ENCODE peak calls at places on chromosome 20, in six cellular contexts. One of them, this sample, is unnamed.
A peak's percentile ranks its signal among the peaks of the same experiment; 100 is the strongest.

GRCh38 chr20:34251619-34252018 is 10.4 kb downstream of the ASIP start:
- DNase-seq in body of pancreas: no peak
- DNase-seq in H54: no peak
- DNase-seq in suprapubic skin: no peak
- DNase-seq in GM12892: no peak
- DNase-seq in H1: no peak
- DNase-seq in this sample: no peak

GRCh38 chr20:16098890-16099639 is 474.2 kb downstream of the KIF16B start:
- DNase-seq in H1: no peak
- DNase-seq in GM12892: no peak
- DNase-seq in H54: no peak
- DNase-seq in suprapubic skin: no peak
- DNase-seq in body of pancreas: no peak
- DNase-seq in this sample: no peak

GRCh38 chr20:6976535-6976934 is 209.0 kb downstream of the BMP2 start:
- DNase-seq in GM12892: no peak
- DNase-seq in H1: no peak
- DNase-seq in body of pancreas: no peak
- DNase-seq in H54: no peak
- DNase-seq in suprapubic skin: no peak
- DNase-seq in this sample: no peak

GRCh38 chr20:43710370-43711044 is 16.3 kb downstream of the GTSF1L start:
- DNase-seq in suprapubic skin: no peak
- DNase-seq in H54: no peak
- DNase-seq in H1: no peak
- DNase-seq in GM12892: peak; percentile 50
- DNase-seq in body of pancreas: no peak
- DNase-seq in this sample: no peak

GRCh38 chr20:57801581-57801980 is 91.8 kb upstream of the PMEPA1 start:
- DNase-seq in GM12892: no peak
- DNase-seq in suprapubic skin: no peak
- DNase-seq in H1: no peak
- DNase-seq in body of pancreas: no peak
- DNase-seq in H54: no peak
- DNase-seq in this sample: no peak

GRCh38 chr20:4835244-4836177 is 113.8 kb downstream of the PRND start:
- DNase-seq in H54: no peak
- DNase-seq in suprapubic skin: no peak
- DNase-seq in GM12892: no peak
- DNase-seq in body of pancreas: no peak
- DNase-seq in H1: no peak
- DNase-seq in this sample: no peak

GRCh38 chr20:45909336-45909808 is 2.6 kb downstream of the PLTP start:
- DNase-seq in H1: no peak
- DNase-seq in H54: no peak
- DNase-seq in GM12892: no peak
- DNase-seq in suprapubic skin: no peak
- DNase-seq in body of pancreas: no peak
- DNase-seq in this sample: no peak

GRCh38 chr20:24100370-24101011 is 111.9 kb upstream of the GGTLC1 start:
- DNase-seq in GM12892: no peak
- DNase-seq in body of pancreas: peak; percentile 45
- DNase-seq in H1: no peak
- DNase-seq in H54: peak; percentile 21
- DNase-seq in suprapubic skin: no peak
- DNase-seq in this sample: peak; percentile 30

GRCh38 chr20:44488551-44488950 is 12.9 kb downstream of the TTPAL start:
- DNase-seq in H1: no peak
- DNase-seq in H54: no peak
- DNase-seq in body of pancreas: no peak
- DNase-seq in GM12892: no peak
- DNase-seq in suprapubic skin: no peak
- DNase-seq in this sample: no peak

GRCh38 chr20:62501801-62502495 is 26.2 kb upstream of the GATA5 start:
- DNase-seq in body of pancreas: no peak
- DNase-seq in GM12892: peak; percentile 58
- DNase-seq in suprapubic skin: no peak
- DNase-seq in H1: no peak
- DNase-seq in H54: peak; percentile 62
- DNase-seq in this sample: peak; percentile 88

GRCh38 chr20:34971038-34971872 is 15.6 kb downstream of the MYH7B start:
- DNase-seq in H1: no peak
- DNase-seq in body of pancreas: no peak
- DNase-seq in suprapubic skin: no peak
- DNase-seq in GM12892: no peak
- DNase-seq in H54: no peak
- DNase-seq in this sample: no peak

GRCh38 chr20:4227085-4227821 is 211.9 kb upstream of the RNF24 start:
- DNase-seq in H1: peak; percentile 59
- DNase-seq in GM12892: no peak
- DNase-seq in body of pancreas: no peak
- DNase-seq in H54: peak; percentile 61
- DNase-seq in suprapubic skin: no peak
- DNase-seq in this sample: peak; percentile 61

GRCh38 chr20:53255102-53255710 is 283.0 kb downstream of the TSHZ2 start:
- DNase-seq in body of pancreas: no peak
- DNase-seq in GM12892: no peak
- DNase-seq in suprapubic skin: no peak
- DNase-seq in H1: no peak
- DNase-seq in H54: no peak
- DNase-seq in this sample: no peak

GRCh38 chr20:53258741-53259140 is 286.6 kb downstream of the TSHZ2 start:
- DNase-seq in suprapubic skin: no peak
- DNase-seq in body of pancreas: no peak
- DNase-seq in GM12892: no peak
- DNase-seq in H54: no peak
- DNase-seq in H1: no peak
- DNase-seq in this sample: no peak

GRCh38 chr20:53253668-53254067 is 281.5 kb downstream of the TSHZ2 start:
- DNase-seq in H54: no peak
- DNase-seq in H1: no peak
- DNase-seq in suprapubic skin: no peak
- DNase-seq in GM12892: no peak
- DNase-seq in body of pancreas: no peak
- DNase-seq in this sample: no peak
- TF ChIP-seq POLR2A in H54: no peak
- TF ChIP-seq POLR2A in H1: no peak
- TF ChIP-seq POLR2A in suprapubic skin: no peak
- TF ChIP-seq POLR2A in GM12892: no peak
- TF ChIP-seq POLR2A in body of pancreas: no peak
- TF ChIP-seq POLR2A in this sample: no peak

DNA sequence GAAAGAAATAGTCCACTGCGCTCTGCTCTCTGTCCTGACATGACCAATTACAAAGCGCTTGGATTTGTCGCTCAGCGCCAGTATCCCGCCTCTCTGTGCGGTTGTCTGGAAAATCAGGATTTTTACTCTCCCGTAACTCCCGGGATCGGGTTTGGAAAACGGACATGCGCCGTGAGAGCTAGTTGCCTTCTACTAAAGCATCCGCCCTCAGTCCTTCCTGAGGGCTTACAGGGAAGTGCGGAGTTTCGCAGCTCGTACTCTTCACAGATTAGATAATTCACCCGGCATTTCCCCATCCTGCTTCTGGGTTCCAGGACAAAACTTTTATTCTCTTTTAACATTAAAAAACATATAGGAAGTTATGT is 427 bp upstream of the MKKS start:
- DNase-seq in suprapubic skin: peak; percentile 95
- DNase-seq in body of pancreas: peak; percentile 94
- DNase-seq in H54: peak; percentile 55
- DNase-seq in H1: peak; percentile 85
- DNase-seq in GM12892: peak; percentile 44
- DNase-seq in this sample: peak; percentile 97
- TF ChIP-seq POLR2A in suprapubic skin: peak; percentile 96
- TF ChIP-seq POLR2A in body of pancreas: peak; percentile 82
- TF ChIP-seq POLR2A in H54: peak; percentile 87
- TF ChIP-seq POLR2A in H1: peak; percentile 86
- TF ChIP-seq POLR2A in GM12892: peak; percentile 82
- TF ChIP-seq POLR2A in this sample: peak; percentile 87

DNA sequence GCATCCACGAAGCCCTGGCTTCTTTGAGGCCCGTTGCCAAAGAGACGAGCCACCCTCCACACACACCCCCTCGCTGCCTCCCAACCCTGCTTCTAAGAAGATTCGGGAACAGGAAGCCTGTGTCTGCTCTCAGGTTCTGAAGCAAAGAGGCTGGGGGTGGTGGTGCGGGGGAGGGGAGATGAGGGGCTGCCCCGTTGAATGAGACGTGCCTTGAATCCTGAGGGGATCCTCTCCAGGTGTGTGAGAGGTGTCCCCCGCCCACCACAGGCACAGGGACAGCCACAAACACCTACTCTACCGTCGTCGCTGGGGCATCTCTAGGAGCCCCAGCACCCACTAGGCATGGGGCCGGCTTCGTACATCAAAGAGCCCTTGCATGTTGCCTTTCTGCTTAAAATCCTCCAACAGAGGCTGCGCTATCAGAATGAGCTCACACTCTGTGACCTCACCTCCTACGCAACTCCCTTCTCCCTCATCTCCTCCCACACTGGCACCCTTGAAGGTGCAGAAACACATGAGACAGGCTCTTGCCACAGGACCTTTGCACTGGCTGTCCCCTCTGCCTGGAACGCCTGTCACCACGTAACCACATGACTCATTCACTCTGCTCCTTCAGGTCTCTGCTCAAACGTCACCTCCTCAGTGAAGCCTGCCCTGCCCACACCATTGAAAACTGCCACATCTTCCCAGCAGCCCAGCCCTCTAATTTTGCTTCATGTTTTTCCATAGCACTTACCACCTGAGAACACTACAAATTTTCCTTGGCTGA is 58.5 kb downstream of the PREX1 start:
- DNase-seq in suprapubic skin: peak; percentile 50
- DNase-seq in GM12892: no peak
- DNase-seq in H54: no peak
- DNase-seq in body of pancreas: no peak
- DNase-seq in H1: no peak
- DNase-seq in this sample: peak; percentile 43
- TF ChIP-seq POLR2A in suprapubic skin: no peak
- TF ChIP-seq POLR2A in GM12892: no peak
- TF ChIP-seq POLR2A in H54: no peak
- TF ChIP-seq POLR2A in body of pancreas: no peak
- TF ChIP-seq POLR2A in H1: no peak
- TF ChIP-seq POLR2A in this sample: no peak

DNA sequence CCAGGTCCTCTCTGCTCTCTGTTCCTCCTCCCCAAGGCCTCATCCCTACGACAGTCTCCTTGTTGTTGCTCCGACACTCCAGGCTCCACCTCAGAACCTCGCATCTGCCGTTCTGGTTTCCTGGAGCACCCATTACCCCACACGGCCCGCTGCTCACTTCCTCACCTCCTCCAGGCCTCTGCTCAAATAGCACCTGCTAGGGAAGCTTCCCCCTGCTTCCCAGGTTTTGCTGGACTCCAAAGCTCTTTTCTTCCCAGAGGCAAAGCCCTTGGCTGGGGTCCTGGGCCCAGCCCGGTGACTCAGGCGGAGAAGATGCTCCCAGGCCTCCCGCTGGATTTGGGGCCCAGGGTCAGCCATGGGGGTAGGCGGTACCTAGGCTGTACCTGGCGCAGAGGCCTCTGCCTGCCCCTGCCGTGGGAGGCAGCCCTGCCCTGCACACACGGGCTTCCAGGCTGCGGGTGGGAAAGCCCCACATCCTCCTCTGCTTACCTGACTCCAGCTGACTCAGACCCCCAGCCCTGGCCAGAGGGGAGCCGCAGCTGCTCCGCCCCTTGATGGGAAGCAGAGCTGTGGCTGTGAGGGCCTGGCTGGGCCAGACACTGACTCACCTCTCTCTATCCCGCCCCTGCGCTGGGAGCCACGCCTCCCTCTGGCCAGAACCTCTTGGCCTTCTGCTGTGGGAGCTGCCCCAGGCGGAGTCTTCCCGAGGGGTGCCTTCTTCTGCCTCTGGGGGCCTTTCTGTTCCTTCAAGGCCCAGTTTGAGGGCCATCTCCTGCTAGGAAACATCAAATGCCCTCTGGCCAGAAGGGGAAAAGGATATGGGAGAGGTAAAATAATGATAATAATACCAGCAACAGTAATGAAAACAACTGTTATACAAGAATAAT is 130.5 kb downstream of the CEBPB start:
- DNase-seq in H1: peak; percentile 90
- DNase-seq in suprapubic skin: peak; percentile 95
- DNase-seq in GM12892: no peak
- DNase-seq in H54: peak; percentile 90
- DNase-seq in body of pancreas: peak; percentile 77
- DNase-seq in this sample: peak; percentile 28
- TF ChIP-seq POLR2A in H1: no peak
- TF ChIP-seq POLR2A in suprapubic skin: peak; percentile 5
- TF ChIP-seq POLR2A in GM12892: no peak
- TF ChIP-seq POLR2A in H54: peak; percentile 37
- TF ChIP-seq POLR2A in body of pancreas: peak; percentile 72
- TF ChIP-seq POLR2A in this sample: no peak

GRCh38 chr20:3172933-3173581 is at the start of gene LZTS3:
- DNase-seq in body of pancreas: peak; percentile 79
- DNase-seq in H54: peak; percentile 94
- DNase-seq in GM12892: peak; percentile 81
- DNase-seq in suprapubic skin: peak; percentile 90
- DNase-seq in H1: peak; percentile 92
- DNase-seq in this sample: peak; percentile 81
- TF ChIP-seq POLR2A in body of pancreas: peak; percentile 53
- TF ChIP-seq POLR2A in H54: peak; percentile 50
- TF ChIP-seq POLR2A in GM12892: peak; percentile 49
- TF ChIP-seq POLR2A in suprapubic skin: peak; percentile 38
- TF ChIP-seq POLR2A in H1: peak; percentile 43
- TF ChIP-seq POLR2A in this sample: no peak

DNA sequence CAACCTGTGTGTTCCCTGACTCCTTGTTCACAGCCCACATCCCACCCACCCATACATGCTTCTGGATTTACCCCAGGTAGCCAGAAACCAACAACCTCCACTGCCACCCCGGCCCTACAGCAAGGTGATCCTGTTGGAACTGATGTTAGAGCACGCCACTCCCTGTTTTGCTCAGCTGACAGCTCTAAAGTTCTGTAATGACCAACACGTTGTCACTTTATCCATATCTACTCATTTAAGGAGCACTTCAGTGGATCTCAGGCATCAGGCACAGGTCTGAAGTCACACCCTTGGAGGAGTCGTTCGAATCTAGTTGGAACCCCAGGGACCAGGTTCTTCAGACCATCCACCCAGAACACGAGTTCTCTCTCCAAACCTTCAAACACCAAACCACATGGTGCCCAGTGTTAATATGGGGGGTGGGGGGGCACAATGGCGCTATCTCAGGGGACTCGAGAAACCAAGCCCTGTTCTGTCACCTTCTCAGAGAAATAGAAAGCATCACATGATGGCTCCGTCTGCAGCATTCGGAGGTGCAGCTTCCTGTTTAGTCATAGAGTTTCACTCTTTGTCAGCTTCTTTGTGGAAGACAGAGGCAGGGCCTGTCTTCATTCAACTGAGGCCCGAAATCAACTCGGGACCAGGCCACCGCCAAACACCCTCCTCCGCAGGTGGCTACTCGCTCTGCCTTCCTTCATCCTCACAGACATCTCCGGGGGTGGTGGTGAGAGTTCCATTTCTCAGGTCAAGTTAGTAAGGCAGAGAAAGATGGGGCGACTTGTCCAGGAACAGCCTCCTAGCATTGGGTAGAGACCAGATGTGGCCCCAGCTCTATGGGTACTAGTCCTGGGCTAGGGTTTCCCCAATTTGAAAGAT is 142.2 kb downstream of the NFATC2 start:
- DNase-seq in body of pancreas: no peak
- DNase-seq in H1: no peak
- DNase-seq in suprapubic skin: no peak
- DNase-seq in H54: no peak
- DNase-seq in GM12892: peak; percentile 73
- DNase-seq in this sample: no peak
- TF ChIP-seq POLR2A in body of pancreas: no peak
- TF ChIP-seq POLR2A in H1: no peak
- TF ChIP-seq POLR2A in suprapubic skin: no peak
- TF ChIP-seq POLR2A in H54: no peak
- TF ChIP-seq POLR2A in GM12892: peak; percentile 60
- TF ChIP-seq POLR2A in this sample: no peak

This sample was measured in erythroblast.